ENCODE peak calls at places on chromosome 10, in five cellular contexts. G is PC-9, D is fibroblast of lung, T is dorsolateral prefrontal cortex, O is HL-60. R is an unnamed sample.

GRCh38 chr10:43377393-43377883 is 6.0 kb downstream of the FXYD4 start:
- DNase-seq in O (no peak), D (no peak), T (no peak), G (peak), R (no peak)

GRCh38 chr10:52883996-52884871 is 111.7 kb upstream of the MBL2 start:
- DNase-seq in O (peak), D (peak), T (no peak), G (peak), R (peak)

GRCh38 chr10:88810196-88810961 is 7.8 kb downstream of the LIPM start:
- DNase-seq in G (peak), T (peak), D (peak), O (peak), R (peak)

GRCh38 chr10:112985701-112986510 is 35.9 kb downstream of the TCF7L2 start:
- DNase-seq in O (peak), T (no peak), D (peak), G (no peak), R (peak)

GRCh38 chr10:4519691-4520402 is 306.2 kb upstream of the AKR1E2 start:
- DNase-seq in T (no peak), G (no peak), O (no peak), D (peak), R (peak)

GRCh38 chr10:16799621-16800020 is 17.6 kb downstream of the RSU1 start:
- DNase-seq in T (no peak), G (no peak), O (peak), D (no peak), R (no peak)

GRCh38 chr10:14953452-14954000 is 370 bp downstream of the DCLRE1C start:
- DNase-seq in D (peak), G (no peak), T (peak), O (no peak), R (peak)

GRCh38 chr10:117450940-117451339 is 75.7 kb upstream of the PDZD8 start:
- DNase-seq in D (no peak), O (no peak), G (no peak), T (no peak), R (no peak)

GRCh38 chr10:14527134-14527780 is 196.5 kb upstream of the FRMD4A start:
- DNase-seq in T (no peak), D (no peak), O (no peak), G (no peak), R (no peak)

GRCh38 chr10:48996-49395 is at the start of gene TUBB8:
- DNase-seq in T (no peak), G (no peak), O (no peak), D (no peak), R (no peak)

GRCh38 chr10:99369551-99369950 is 40.4 kb downstream of the CNNM1 start:
- DNase-seq in G (no peak), T (no peak), D (no peak), O (no peak), R (no peak)

GRCh38 chr10:112389147-112389822 is 15.4 kb downstream of the ACSL5 start:
- DNase-seq in T (no peak), G (peak), D (peak), O (peak), R (peak)

GRCh38 chr10:3887885-3888476 is 103.0 kb upstream of the KLF6 start:
- DNase-seq in D (peak), T (no peak), O (no peak), G (peak), R (peak)

GRCh38 chr10:129617768-129618167 is 150.7 kb downstream of the MGMT start:
- DNase-seq in D (no peak), T (no peak), O (no peak), G (no peak), R (no peak)

GRCh38 chr10:21526184-21526951 is 886 bp upstream of the SKIDA1 start:
- DNase-seq in D (peak), T (peak), G (no peak), O (peak), R (peak)

GRCh38 chr10:118563373-118563890 is 32.0 kb downstream of the PRLHR start:
- DNase-seq in O (no peak), G (no peak), D (no peak), T (no peak), R (no peak)

GRCh38 chr10:43945908-43946307 is 297.2 kb upstream of the ZNF32 start:
- DNase-seq in D (no peak), G (no peak), O (no peak), T (no peak), R (no peak)

GRCh38 chr10:72499697-72500096 is 126.2 kb downstream of the MICU1 start:
- DNase-seq in D (no peak), T (no peak), G (no peak), O (no peak), R (no peak)

GRCh38 chr10:14604181-14605142 is 170.2 kb downstream of the FAM107B start:
- DNase-seq in G (no peak), T (peak), D (peak), O (peak), R (peak)

GRCh38 chr10:14954934-14955333 is 1.0 kb upstream of the DCLRE1C start:
- DNase-seq in G (no peak), D (no peak), T (no peak), O (no peak), R (no peak)

GRCh38 chr10:46225597-46225996 is 61.2 kb upstream of the ANTXRL start:
- DNase-seq in O (no peak), T (no peak), D (no peak), G (no peak), R (no peak)

GRCh38 chr10:73219384-73219783 is 27.7 kb downstream of the DNAJC9 start:
- DNase-seq in T (no peak), G (no peak), O (no peak), D (no peak), R (no peak)

GRCh38 chr10:12351447-12351846 is 2.1 kb downstream of the CAMK1D start:
- DNase-seq in G (no peak), T (peak), D (no peak), O (no peak), R (no peak)

GRCh38 chr10:62681211-62681940 is 123.1 kb upstream of the ADO start:
- DNase-seq in T (no peak), D (no peak), O (peak), G (no peak), R (no peak)
- TF ChIP-seq CTCF in T (no peak), D (no peak), O (peak), G (no peak), R (no peak)

GRCh38 chr10:79496896-79497295 is 15.4 kb upstream of the EIF5AL1 start:
- DNase-seq in G (no peak), T (no peak), D (no peak), O (no peak), R (no peak)

GRCh38 chr10:79493806-79494205 is 18.5 kb upstream of the EIF5AL1 start:
- DNase-seq in T (no peak), D (no peak), O (no peak), G (peak), R (no peak)

GRCh38 chr10:79495791-79496190 is 16.5 kb upstream of the EIF5AL1 start:
- DNase-seq in T (no peak), D (no peak), G (no peak), O (no peak), R (no peak)

GRCh38 chr10:79494871-79495270 is 17.5 kb upstream of the EIF5AL1 start:
- DNase-seq in T (no peak), G (no peak), D (no peak), O (no peak), R (no peak)

GRCh38 chr10:79495306-79495705 is 17.0 kb upstream of the EIF5AL1 start:
- DNase-seq in T (no peak), O (no peak), G (no peak), D (no peak), R (no peak)
- H3K4me3 ChIP-seq in T (no peak), O (no peak), G (no peak), D (no peak), R (no peak)

DNA sequence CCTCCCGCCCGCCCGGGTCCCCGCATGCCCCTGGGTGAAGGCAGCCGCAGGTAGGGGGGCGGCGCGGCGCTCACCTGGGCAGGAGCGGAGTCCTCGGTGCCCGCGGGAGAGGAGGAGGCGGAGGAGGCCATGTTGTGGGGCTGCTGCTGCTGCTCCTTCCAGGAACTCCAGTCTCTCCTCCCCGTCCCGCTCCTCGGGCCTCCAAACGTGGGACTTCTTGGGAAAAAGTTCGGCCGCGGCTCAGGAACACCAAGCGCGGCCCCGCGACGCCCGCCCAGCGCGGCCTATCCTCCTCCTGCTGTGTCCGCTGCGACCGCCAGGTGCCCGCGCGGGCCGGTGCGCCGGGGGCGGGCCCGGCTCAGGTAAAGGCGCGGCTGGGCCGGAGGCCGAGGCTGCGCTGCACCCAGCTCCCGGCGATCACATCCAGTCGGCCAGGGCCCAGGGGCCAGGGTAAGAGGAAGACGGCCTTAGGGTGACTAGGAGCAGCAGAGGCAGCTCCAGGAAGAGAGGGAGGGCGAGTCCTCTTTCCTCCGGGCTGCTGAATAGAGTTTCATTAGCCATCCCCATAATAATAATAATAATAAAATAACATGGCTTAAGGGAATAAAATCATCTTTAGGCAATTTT is 45.0 kb upstream of the CDK1 start:
- DNase-seq in D (peak), G (peak), O (no peak), T (no peak), R (no peak)
- TF ChIP-seq CTCF in D (no peak), G (peak), O (no peak), T (no peak), R (no peak)

GRCh38 chr10:124416733-124417132 is 2.0 kb downstream of the OAT start:
- DNase-seq in G (no peak), T (no peak), D (peak), O (no peak), R (peak)

GRCh38 chr10:124420254-124420653 is 1.5 kb upstream of the OAT start:
- DNase-seq in G (no peak), T (no peak), D (no peak), O (no peak), R (no peak)

GRCh38 chr10:124418726-124419501 is at the start of gene OAT:
- DNase-seq in G (peak), O (peak), T (peak), D (peak), R (peak)

GRCh38 chr10:124417846-124418725 is 637 bp downstream of the OAT start:
- DNase-seq in T (peak), D (peak), G (no peak), O (peak), R (peak)

DNA sequence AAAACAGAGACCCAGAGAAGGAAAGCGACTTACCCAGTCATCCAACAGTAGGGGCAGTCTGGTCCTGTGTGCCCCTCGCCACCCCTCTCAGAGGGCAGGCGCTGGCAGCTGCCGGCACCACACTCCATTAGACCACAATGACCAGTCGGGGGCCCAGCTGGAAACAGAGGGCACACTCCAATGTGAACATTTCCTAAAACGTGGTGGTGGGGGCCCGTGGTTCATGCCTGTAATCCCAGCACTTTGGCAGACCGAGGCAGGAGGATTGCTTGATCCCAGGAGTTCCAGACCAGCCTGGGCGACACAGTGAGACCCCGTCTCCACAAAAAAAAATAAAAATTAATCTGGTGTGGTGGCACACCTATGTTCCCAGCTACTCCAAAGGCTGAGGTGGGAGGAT is 912 bp upstream of the OAT start:
- DNase-seq in T (no peak), G (no peak), D (no peak), O (no peak), R (no peak)
- H3K4me3 ChIP-seq in T (no peak), G (peak), D (no peak), O (no peak), R (no peak)

GRCh38 chr10:90658791-90659190 is 199.0 kb downstream of the HTR7 start:
- DNase-seq in G (no peak), D (no peak), T (no peak), O (no peak), R (no peak)
- TF ChIP-seq CTCF in G (no peak), D (no peak), T (no peak), O (no peak), R (peak)

GRCh38 chr10:11207276-11207809 is 189.7 kb downstream of the CELF2 start:
- DNase-seq in T (no peak), D (no peak), G (no peak), O (no peak), R (no peak)

GRCh38 chr10:11208243-11208642 is 190.6 kb downstream of the CELF2 start:
- DNase-seq in D (no peak), T (no peak), O (no peak), G (no peak), R (no peak)

GRCh38 chr10:11210211-11210922 is 192.7 kb downstream of the CELF2 start:
- DNase-seq in O (no peak), G (no peak), T (no peak), D (no peak), R (no peak)

GRCh38 chr10:11209810-11210141 is 192.1 kb downstream of the CELF2 start:
- DNase-seq in G (no peak), T (peak), D (no peak), O (no peak), R (no peak)

GRCh38 chr10:11208908-11209809 is 191.5 kb downstream of the CELF2 start:
- DNase-seq in D (no peak), O (no peak), T (no peak), G (no peak), R (no peak)
- H3K4me3 ChIP-seq in D (no peak), O (no peak), T (no peak), G (no peak), R (no peak)